ENCODE peak calls at places on chromosomes 2 and 18, in six cellular contexts. V is heart right ventricle, Q is astrocyte, D is dorsolateral prefrontal cortex, J is fibroblast of lung, U is esophagus squamous epithelium. B is an unnamed sample. For H3K27me3, the result is how much of the 10 kb centered on the place peaks cover.

GRCh38 chr2:65379168-65379672 is 53.2 kb downstream of the SPRED2 start:
- DNase-seq in Q (no peak), U (no peak), J (no peak), V (no peak), D (no peak), B (no peak)

GRCh38 chr2:111032721-111033532 is 87.8 kb upstream of the BCL2L11 start:
- DNase-seq in V (no peak), J (no peak), Q (no peak), U (no peak), D (no peak), B (peak)

GRCh38 chr2:168538534-168538933 is 82.5 kb downstream of the CERS6 start:
- DNase-seq in U (no peak), D (no peak), J (no peak), V (no peak), Q (peak), B (peak)

GRCh38 chr18:37248281-37248680 is 317.3 kb downstream of the CELF4 start:
- DNase-seq in D (no peak), V (no peak), U (no peak), J (no peak), Q (no peak), B (no peak)

GRCh38 chr2:145692971-145693478 is 1173.1 kb upstream of the ZEB2 start:
- DNase-seq in U (no peak), D (no peak), Q (peak), J (peak), V (no peak), B (peak)

GRCh38 chr2:9291866-9292265 is 85.3 kb downstream of the ASAP2 start:
- DNase-seq in J (no peak), U (no peak), V (no peak), D (no peak), Q (no peak), B (no peak)

GRCh38 chr2:46339676-46340459 is 42.7 kb downstream of the EPAS1 start:
- DNase-seq in Q (no peak), U (no peak), D (no peak), J (peak), V (peak), B (peak)

GRCh38 chr2:15311201-15311882 is 249.8 kb downstream of the NBAS start:
- DNase-seq in U (no peak), J (no peak), D (no peak), Q (peak), V (no peak), B (no peak)

GRCh38 chr2:232405943-232406510 is 617 bp upstream of the ALPG start:
- DNase-seq in U (no peak), J (no peak), Q (no peak), V (no peak), D (no peak), B (no peak)

GRCh38 chr2:231321556-231322334 is 73.8 kb upstream of the B3GNT7 start:
- DNase-seq in V (peak), D (no peak), Q (no peak), J (no peak), U (no peak), B (no peak)

GRCh38 chr2:196130039-196130825 is 41.1 kb downstream of the STK17B start:
- DNase-seq in D (no peak), U (no peak), Q (no peak), V (no peak), J (no peak), B (no peak)

GRCh38 chr18:8548186-8548585 is 61.1 kb upstream of the RAB12 start:
- DNase-seq in Q (peak), U (no peak), J (no peak), D (no peak), V (no peak), B (no peak)

GRCh38 chr2:113192459-113193100 is 18.8 kb downstream of the PSD4 start:
- DNase-seq in D (no peak), Q (no peak), V (no peak), J (no peak), U (no peak), B (no peak)

GRCh38 chr2:150060341-150060740 is 427.1 kb downstream of the RND3 start:
- DNase-seq in J (no peak), U (no peak), V (no peak), D (no peak), Q (no peak), B (no peak)

GRCh38 chr2:169360984-169361705 is 1.2 kb downstream of the LRP2 start:
- DNase-seq in U (no peak), D (no peak), Q (no peak), J (peak), V (no peak), B (no peak)

GRCh38 chr2:237323656-237324055 is 90.3 kb downstream of the COL6A3 start:
- DNase-seq in D (no peak), V (no peak), Q (no peak), U (no peak), J (no peak), B (no peak)

GRCh38 chr2:237326250-237327171 is 87.5 kb downstream of the COL6A3 start:
- DNase-seq in V (no peak), Q (peak), D (no peak), U (no peak), J (peak), B (no peak)

GRCh38 chr2:237327191-237327590 is 86.8 kb downstream of the COL6A3 start:
- DNase-seq in Q (no peak), D (no peak), J (no peak), U (no peak), V (no peak), B (no peak)

GRCh38 chr2:237322564-237322963 is 91.4 kb downstream of the COL6A3 start:
- DNase-seq in J (no peak), D (no peak), V (no peak), U (no peak), Q (no peak), B (no peak)

GRCh38 chr2:237324446-237325236 is 89.3 kb downstream of the COL6A3 start:
- DNase-seq in U (no peak), J (peak), D (no peak), V (no peak), Q (peak), B (peak)
- H3K27ac ChIP-seq in U (peak), J (peak), D (no peak), V (peak), Q (peak), B (peak)

GRCh38 chr18:79379251-79379905 is 16.4 kb upstream of the NFATC1 start:
- DNase-seq in V (no peak), D (no peak), Q (no peak), U (no peak), J (no peak), B (no peak)
- H3K27me3 ChIP-seq in V (under half), D (under half), Q (under half), U (under half), J (under half), B (under half)

GRCh38 chr18:10119991-10120390 is 206.2 kb downstream of the VAPA start:
- DNase-seq in J (no peak), U (no peak), Q (no peak), V (no peak), D (no peak), B (no peak)
- H3K27ac ChIP-seq in J (no peak), U (no peak), Q (no peak), V (no peak), D (no peak), B (no peak)

GRCh38 chr2:70784320-70784719 is 6.1 kb downstream of the FIGLA start:
- DNase-seq in U (no peak), Q (no peak), J (no peak), V (no peak), D (no peak), B (no peak)

GRCh38 chr2:70775148-70775547 is 7.1 kb upstream of the ADD2 start:
- DNase-seq in U (no peak), D (no peak), V (no peak), J (no peak), Q (no peak), B (no peak)

GRCh38 chr2:70777450-70777849 is 9.4 kb upstream of the ADD2 start:
- DNase-seq in J (no peak), Q (peak), V (no peak), U (no peak), D (no peak), B (no peak)

GRCh38 chr2:70776266-70776665 is 8.3 kb upstream of the ADD2 start:
- DNase-seq in J (no peak), V (no peak), D (no peak), U (no peak), Q (no peak), B (no peak)

GRCh38 chr2:70779911-70780580 is 10.4 kb downstream of the FIGLA start:
- DNase-seq in V (no peak), D (no peak), U (no peak), J (no peak), Q (peak), B (no peak)
- H3K27me3 ChIP-seq in V (half or more), D (under half), U (under half), J (under half), Q (under half), B (under half)

GRCh38 chr2:165349181-165349580 is 110.0 kb downstream of the SCN2A start:
- DNase-seq in Q (no peak), U (no peak), V (no peak), J (no peak), D (no peak), B (no peak)

DNA sequence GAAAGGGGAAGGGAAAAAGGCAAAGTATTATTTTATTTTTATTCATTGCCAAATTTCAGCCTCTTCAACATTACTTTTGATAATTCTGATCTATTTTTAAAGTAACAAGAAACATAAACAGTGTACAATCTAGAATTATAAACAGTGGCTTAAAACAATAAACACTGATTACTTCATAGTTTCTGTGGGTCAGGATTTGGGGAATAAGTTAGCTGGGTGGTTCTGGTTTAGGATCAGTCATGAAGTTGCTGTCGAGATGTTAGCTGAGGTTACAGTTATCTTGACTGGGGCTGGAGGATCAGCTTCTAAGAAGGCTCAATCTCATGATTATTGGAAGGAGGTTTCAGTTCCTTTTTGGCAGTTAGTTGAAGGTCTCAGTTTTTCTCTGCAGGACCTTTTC is 109.2 kb downstream of the SCN2A start:
- DNase-seq in U (no peak), D (no peak), V (no peak), Q (no peak), J (peak), B (no peak)
- H3K27ac ChIP-seq in U (no peak), D (no peak), V (no peak), Q (no peak), J (no peak), B (no peak)

GRCh38 chr2:20148841-20149702 is 75.9 kb downstream of the SDC1 start:
- DNase-seq in Q (peak), D (no peak), U (no peak), V (no peak), J (peak), B (no peak)
- H3K27me3 ChIP-seq in Q (under half), D (under half), U (under half), V (under half), J (under half), B (under half)

GRCh38 chr2:43268066-43268971 is 41.9 kb upstream of the ZFP36L2 start:
- DNase-seq in Q (no peak), V (no peak), D (no peak), U (no peak), J (no peak), B (no peak)

GRCh38 chr2:43267393-43267792 is 41.0 kb upstream of the ZFP36L2 start:
- DNase-seq in U (no peak), V (no peak), D (no peak), J (no peak), Q (no peak), B (no peak)

GRCh38 chr2:43266692-43267091 is 40.3 kb upstream of the ZFP36L2 start:
- DNase-seq in Q (no peak), D (no peak), J (no peak), U (no peak), V (peak), B (no peak)

GRCh38 chr2:43262239-43262638 is 35.8 kb upstream of the ZFP36L2 start:
- DNase-seq in U (no peak), J (no peak), Q (no peak), D (no peak), V (no peak), B (no peak)

DNA sequence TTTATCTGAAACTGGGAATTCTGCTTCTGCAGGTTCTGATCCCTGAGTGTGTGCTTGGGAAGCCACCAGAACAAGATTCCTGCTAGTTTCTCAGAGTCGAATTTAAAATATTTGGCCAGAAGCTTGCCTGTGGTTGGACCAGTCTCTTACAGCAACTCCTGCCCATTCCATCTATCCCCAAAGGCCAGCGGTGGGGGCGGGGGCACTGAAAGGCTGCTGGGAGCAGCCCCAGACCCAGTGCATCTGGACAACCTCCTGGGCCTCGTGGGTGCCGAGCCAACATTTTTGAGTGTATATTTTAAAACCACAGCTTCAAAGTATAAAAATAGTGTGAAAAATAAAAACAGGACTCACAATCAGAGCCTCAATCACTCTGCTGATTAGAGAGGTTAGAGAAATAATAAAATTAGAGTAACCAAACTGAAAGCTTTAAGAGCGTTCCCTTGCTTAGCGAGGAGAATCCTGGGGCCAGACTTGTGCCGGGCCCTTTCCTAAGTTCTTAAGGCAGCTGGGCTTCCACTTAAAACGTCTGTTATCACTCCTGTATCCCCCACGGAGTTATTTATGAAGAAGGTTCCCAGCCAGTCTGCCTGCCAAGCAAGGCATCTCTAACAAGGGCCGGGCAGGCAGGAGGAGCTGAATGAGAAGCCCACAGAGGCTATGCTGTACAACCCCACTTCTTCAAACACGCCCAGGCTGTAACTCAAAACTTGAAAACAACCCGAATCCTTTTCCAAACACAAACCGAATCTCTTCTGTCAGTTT is 38.8 kb upstream of the ZFP36L2 start:
- DNase-seq in V (peak), J (peak), Q (peak), U (no peak), D (no peak), B (no peak)
- H3K27ac ChIP-seq in V (peak), J (no peak), Q (no peak), U (peak), D (no peak), B (no peak)

GRCh38 chr2:85751627-85752026 is 2.2 kb upstream of the ATOH8 start:
- DNase-seq in V (no peak), U (no peak), Q (no peak), J (no peak), D (no peak), B (no peak)
- H3K27me3 ChIP-seq in V (under half), U (under half), Q (under half), J (under half), D (under half), B (under half)